ENCODE peak calls at places on chromosomes 3 and 15, in four cellular contexts. Z is T1000; S is left cardiac atrium; T is activated gamma-delta T cell treated with anti-CD3 and anti-CD28 coated beads, Interleukin-2, amount 50 U/mL, for 16 hours. P is an unnamed sample.

GRCh38 chr3:172543884-172544283 is 20.7 kb upstream of the TNFSF10 start:
- DNase-seq in Z (no peak), S (no peak), T (no peak), P (no peak)

GRCh38 chr3:139577899-139578298 is 38.4 kb upstream of the RBP1 start:
- DNase-seq in Z (no peak), S (no peak), T (no peak), P (no peak)

GRCh38 chr3:69120879-69121464 is 1.4 kb downstream of the LMOD3 start:
- DNase-seq in Z (peak), S (peak), T (peak), P (peak)

GRCh38 chr3:59563966-59564365 is 514.1 kb upstream of the CFAP20DC start:
- DNase-seq in Z (no peak), S (no peak), T (no peak), P (no peak)

GRCh38 chr15:58477228-58477627 is 45.4 kb downstream of the LIPC start:
- DNase-seq in Z (no peak), S (no peak), T (no peak), P (no peak)

GRCh38 chr3:133887075-133887950 is 8.4 kb downstream of the RAB6B start:
- DNase-seq in Z (no peak), S (no peak), T (no peak), P (no peak)

GRCh38 chr3:17793542-17794195 is 51.2 kb upstream of the TBC1D5 start:
- DNase-seq in Z (no peak), S (no peak), T (no peak), P (no peak)

GRCh38 chr3:81352867-81353266 is 408.6 kb downstream of the GBE1 start:
- DNase-seq in Z (no peak), S (peak), T (no peak), P (peak)

GRCh38 chr3:146498002-146498736 is 28.8 kb upstream of the PLSCR2 start:
- DNase-seq in Z (no peak), S (no peak), T (no peak), P (no peak)

GRCh38 chr3:132781922-132782321 is 59.7 kb upstream of the NPHP3 start:
- DNase-seq in Z (no peak), S (no peak), T (no peak), P (no peak)

GRCh38 chr3:52432631-52433030 is 12.3 kb downstream of the SEMA3G start:
- DNase-seq in Z (no peak), S (no peak), T (no peak), P (peak)